ENCODE peak calls at places on chromosome X, in nine cellular contexts. N is Jurkat, Clone E6-1; K is AG10803; U is cardiac muscle cell; J is T-helper 1 cell; Q is epithelial cell of esophagus; Y is fibroblast of the aortic adventitia; E is H7; P is RPMI7951. T is an unnamed sample.

GRCh38 chrX:111372065-111372464 is 39.9 kb downstream of the DCX start:
- DNase-seq in N (no peak), K (no peak), U (no peak), J (no peak), Q (no peak), Y (no peak), E (no peak), P (no peak), T (no peak)

GRCh38 chrX:41827886-41828285 is 95.5 kb downstream of the CASK start:
- DNase-seq in N (no peak), K (peak; percentile 69), U (peak; percentile 29), J (no peak), Q (no peak), Y (peak; percentile 4), E (no peak), P (no peak), T (no peak)

GRCh38 chrX:641671-642435 is 11.3 kb downstream of the SHOX start:
- DNase-seq in N (no peak), K (no peak), U (no peak), J (no peak), Q (no peak), Y (no peak), E (no peak), P (no peak), T (no peak)

GRCh38 chrX:139194571-139195280 is 335.8 kb upstream of the F9 start:
- DNase-seq in N (no peak), K (no peak), U (peak; percentile 32), J (no peak), Q (peak; percentile 63), Y (peak; percentile 19), E (peak; percentile 71), P (no peak), T (no peak)

GRCh38 chrX:102840871-102841705 is 96.0 kb upstream of the RAB40AL start:
- DNase-seq in N (peak; percentile 5), K (peak; percentile 5), U (no peak), J (no peak), Q (peak; percentile 39), Y (peak; percentile 15), E (peak; percentile 3), P (peak; percentile 58), T (peak; percentile 72)

GRCh38 chrX:20594985-20595384 is 328.3 kb upstream of the RPS6KA3 start:
- DNase-seq in N (no peak), K (peak; percentile 49), U (peak; percentile 4), J (no peak), Q (peak; percentile 1), Y (peak; percentile 21), E (peak; percentile 19), P (peak; percentile 3), T (peak; percentile 24)

GRCh38 chrX:41337140-41337539 is 3.2 kb downstream of the DDX3X start:
- DNase-seq in N (no peak), K (no peak), U (no peak), J (peak; percentile 14), Q (no peak), Y (no peak), E (no peak), P (no peak), T (no peak)

GRCh38 chrX:142149919-142150318 is 55.2 kb downstream of the MAGEC2 start:
- DNase-seq in N (no peak), K (no peak), U (no peak), J (no peak), Q (no peak), Y (no peak), E (no peak), P (no peak), T (no peak)

GRCh38 chrX:70025464-70025863 is 24.3 kb downstream of the AWAT2 start:
- DNase-seq in N (no peak), K (no peak), U (no peak), J (no peak), Q (no peak), Y (peak; percentile 71), E (no peak), P (peak; percentile 16), T (no peak)

GRCh38 chrX:129115104-129115503 is 408.2 kb downstream of the SMARCA1 start:
- DNase-seq in N (peak; percentile 37), K (no peak), U (peak; percentile 81), J (peak; percentile 18), Q (peak; percentile 36), Y (no peak), E (peak; percentile 47), P (no peak), T (peak; percentile 75)

GRCh38 chrX:47649781-47650163 is 591 bp downstream of the ELK1 start:
- DNase-seq in N (no peak), K (no peak), U (no peak), J (no peak), Q (no peak), Y (no peak), E (no peak), P (no peak), T (no peak)

GRCh38 chrX:3589474-3589873 is 124.0 kb downstream of the PRKX start:
- DNase-seq in N (no peak), K (no peak), U (no peak), J (no peak), Q (no peak), Y (no peak), E (no peak), P (no peak), T (no peak)

GRCh38 chrX:136176399-136176825 is 29.1 kb downstream of the FHL1 start:
- DNase-seq in N (no peak), K (peak; percentile 91), U (no peak), J (no peak), Q (peak; percentile 61), Y (peak; percentile 93), E (no peak), P (peak; percentile 75), T (no peak)

GRCh38 chrX:10098235-10098819 is 58.4 kb upstream of the CLCN4 start:
- DNase-seq in N (no peak), K (peak; percentile 48), U (no peak), J (peak; percentile 79), Q (no peak), Y (no peak), E (no peak), P (peak; percentile 56), T (no peak)

GRCh38 chrX:39753296-39753996 is 344.3 kb downstream of the BCOR start:
- DNase-seq in N (no peak), K (no peak), U (no peak), J (no peak), Q (peak; percentile 52), Y (peak; percentile 77), E (no peak), P (peak; percentile 68), T (no peak)

GRCh38 chrX:125205084-125205917 is 114.4 kb upstream of the TEX13C start:
- DNase-seq in N (peak; percentile 40), K (peak; percentile 6), U (peak; percentile 74), J (peak; percentile 26), Q (peak; percentile 46), Y (no peak), E (peak; percentile 77), P (peak; percentile 32), T (peak; percentile 78)

GRCh38 chrX:138708268-138708667 is 3.2 kb downstream of the FGF13 start:
- DNase-seq in N (no peak), K (no peak), U (peak; percentile 58), J (no peak), Q (no peak), Y (no peak), E (no peak), P (no peak), T (no peak)

GRCh38 chrX:103520391-103520790 is 1.1 kb upstream of the RAB40A start:
- DNase-seq in N (no peak), K (peak; percentile 52), U (no peak), J (no peak), Q (no peak), Y (peak; percentile 53), E (no peak), P (no peak), T (no peak)

GRCh38 chrX:99494668-99495067 is 915.4 kb downstream of the PCDH19 start:
- DNase-seq in N (no peak), K (no peak), U (no peak), J (no peak), Q (no peak), Y (no peak), E (no peak), P (no peak), T (no peak)

GRCh38 chrX:147950352-147950751 is 30.8 kb upstream of the FMR1NB start:
- DNase-seq in N (no peak), K (no peak), U (no peak), J (no peak), Q (no peak), Y (no peak), E (no peak), P (no peak), T (no peak)

GRCh38 chrX:102154218-102154860 is 1.4 kb downstream of the BEX5 start:
- DNase-seq in N (no peak), K (no peak), U (peak; percentile 5), J (peak; percentile 1), Q (no peak), Y (no peak), E (peak; percentile 21), P (no peak), T (peak; percentile 12)

GRCh38 chrX:10821293-10821692 is 200.9 kb upstream of the MID1 start:
- DNase-seq in N (no peak), K (no peak), U (no peak), J (no peak), Q (no peak), Y (no peak), E (no peak), P (no peak), T (peak; percentile 0)

GRCh38 chrX:101397779-101398178 is 7.0 kb downstream of the RPL36A start:
- DNase-seq in N (no peak), K (no peak), U (peak; percentile 41), J (no peak), Q (no peak), Y (no peak), E (no peak), P (no peak), T (no peak)

GRCh38 chrX:56343231-56343630 is 111.1 kb downstream of the KLF8 start:
- DNase-seq in N (no peak), K (no peak), U (no peak), J (no peak), Q (no peak), Y (no peak), E (no peak), P (no peak), T (no peak)

GRCh38 chrX:16445166-16445752 is 204.7 kb upstream of the S100G start:
- DNase-seq in N (peak; percentile 9), K (no peak), U (peak; percentile 63), J (peak; percentile 31), Q (peak; percentile 45), Y (peak; percentile 33), E (peak; percentile 51), P (peak; percentile 37), T (peak; percentile 40)

GRCh38 chrX:85244411-85245210 is 820 bp downstream of the ZNF711 start:
- DNase-seq in N (peak; percentile 18), K (peak; percentile 0), U (peak; percentile 54), J (no peak), Q (no peak), Y (no peak), E (peak; percentile 28), P (no peak), T (peak; percentile 13)

GRCh38 chrX:39157796-39158195 is 356.5 kb downstream of the MID1IP1 start:
- DNase-seq in N (no peak), K (peak; percentile 29), U (no peak), J (no peak), Q (no peak), Y (no peak), E (no peak), P (peak; percentile 80), T (no peak)

GRCh38 chrX:316351-317325 is 2.0 kb downstream of the GTPBP6 start:
- DNase-seq in N (no peak), K (no peak), U (no peak), J (no peak), Q (no peak), Y (no peak), E (no peak), P (no peak), T (no peak)

GRCh38 chrX:52363247-52363883 is 5.5 kb upstream of the XAGE2 start:
- DNase-seq in N (peak; percentile 24), K (no peak), U (no peak), J (no peak), Q (no peak), Y (peak; percentile 46), E (peak; percentile 6), P (peak; percentile 17), T (peak; percentile 10)

GRCh38 chrX:24231169-24231568 is 81.6 kb downstream of the ZFX start:
- DNase-seq in N (no peak), K (peak; percentile 87), U (no peak), J (no peak), Q (peak; percentile 80), Y (peak; percentile 84), E (no peak), P (peak; percentile 89), T (peak; percentile 50)

GRCh38 chrX:118360429-118361125 is 14.7 kb downstream of the WDR44 start:
- DNase-seq in N (no peak), K (no peak), U (no peak), J (no peak), Q (peak; percentile 65), Y (peak; percentile 32), E (no peak), P (no peak), T (no peak)

T was measured in SK-MEL-5.